ENCODE peak calls at places on chromosomes 3 and 15, in six cellular contexts. I is A172, A is amygdala, Q is amniotic stem cell, K is lower lobe of right lung, L is NCI-H1092 treated with DMSO at 0.1 percent for 48 hours. R is an unnamed sample.

GRCh38 chr3:190990898-190991297 is 128.4 kb upstream of the GMNC start:
- DNase-seq in I (no peak), A (no peak), Q (no peak), K (no peak), L (no peak), R (no peak)

GRCh38 chr3:174524203-174524602 is 334.9 kb upstream of the NAALADL2 start:
- DNase-seq in I (no peak), A (no peak), Q (no peak), K (no peak), L (no peak), R (no peak)

GRCh38 chr15:97115764-97116075 is 785.2 kb downstream of the NR2F2 start:
- DNase-seq in I (no peak), A (no peak), Q (no peak), K (no peak), L (no peak), R (no peak)

GRCh38 chr3:182212479-182213076 is 500.9 kb downstream of the SOX2 start:
- DNase-seq in I (peak), A (no peak), Q (no peak), K (no peak), L (peak), R (peak)

GRCh38 chr3:137612293-137612692 is 151.8 kb upstream of the SOX14 start:
- DNase-seq in I (no peak), A (no peak), Q (no peak), K (no peak), L (no peak), R (peak)

GRCh38 chr3:112512320-112512719 is 13.0 kb upstream of the BTLA start:
- DNase-seq in I (no peak), A (no peak), Q (no peak), K (no peak), L (no peak), R (peak)

GRCh38 chr15:81786776-81787175 is 259.0 kb downstream of the MEX3B start:
- DNase-seq in I (no peak), A (no peak), Q (no peak), K (no peak), L (no peak), R (no peak)

GRCh38 chr15:67023517-67024321 is 41.7 kb upstream of the SMAD3 start:
- DNase-seq in I (no peak), A (no peak), Q (no peak), K (no peak), L (no peak), R (no peak)

GRCh38 chr3:11637901-11638668 is 5.6 kb downstream of the VGLL4 start:
- DNase-seq in I (no peak), A (no peak), Q (no peak), K (no peak), L (no peak), R (no peak)

GRCh38 chr15:43237842-43238470 is 17.1 kb upstream of the EPB42 start:
- DNase-seq in I (no peak), A (no peak), Q (no peak), K (no peak), L (no peak), R (no peak)

GRCh38 chr3:144652573-144652972 is 681.0 kb downstream of the DIPK2A start:
- DNase-seq in I (no peak), A (no peak), Q (no peak), K (no peak), L (no peak), R (no peak)

GRCh38 chr3:71001303-71001702 is 582.2 kb downstream of the FOXP1 start:
- DNase-seq in I (no peak), A (no peak), Q (no peak), K (no peak), L (no peak), R (no peak)

GRCh38 chr3:54931182-54931581 is 3.3 kb upstream of the LRTM1 start:
- DNase-seq in I (no peak), A (peak), Q (no peak), K (no peak), L (no peak), R (no peak)

GRCh38 chr15:91891788-91892187 is 38.3 kb downstream of the SLCO3A1 start:
- DNase-seq in I (no peak), A (no peak), Q (no peak), K (no peak), L (peak), R (no peak)

GRCh38 chr3:174072675-174073074 is 675.1 kb downstream of the NLGN1 start:
- DNase-seq in I (no peak), A (no peak), Q (no peak), K (no peak), L (no peak), R (no peak)

GRCh38 chr3:156150434-156151066 is 30.2 kb downstream of the KCNAB1 start:
- DNase-seq in I (peak), A (no peak), Q (peak), K (no peak), L (peak), R (peak)

GRCh38 chr3:15768421-15769255 is 29.1 kb downstream of the ANKRD28 start:
- DNase-seq in I (peak), A (no peak), Q (peak), K (peak), L (no peak), R (no peak)

GRCh38 chr15:55552926-55553325 is 35.2 kb downstream of the PYGO1 start:
- DNase-seq in I (peak), A (no peak), Q (no peak), K (peak), L (no peak), R (peak)

GRCh38 chr3:142180761-142181362 is 31.5 kb upstream of the TFDP2 start:
- DNase-seq in I (peak), A (no peak), Q (no peak), K (no peak), L (peak), R (peak)

GRCh38 chr3:125057186-125057850 is 1.5 kb upstream of the HEG1 start:
- DNase-seq in I (peak), A (no peak), Q (peak), K (no peak), L (no peak), R (no peak)

GRCh38 chr3:150746791-150747590 is 16.0 kb downstream of the SIAH2 start:
- DNase-seq in I (no peak), A (no peak), Q (no peak), K (no peak), L (no peak), R (no peak)

GRCh38 chr3:127856801-127857200 is 34.5 kb upstream of the MGLL start:
- DNase-seq in I (no peak), A (no peak), Q (no peak), K (no peak), L (no peak), R (no peak)